ENCODE peak calls at places on chromosomes 16 and 17, in seven cellular contexts. P is renal cortical epithelial cell; V is activated CD4-positive, alpha-beta T cell treated with anti-CD3 and anti-CD28 coated beads, Interleukin-2, amount 50 U/mL, for 1 hour; X is islet precursor cell; A is astrocyte of the spinal cord; M is CD8-positive, alpha-beta T cell; N is left ventricle myocardium superior. R is an unnamed sample.

GRCh38 chr17:29107933-29108805 is 65.2 kb downstream of the PIPOX start:
- DNase-seq in P (peak), V (no peak), X (no peak), A (no peak), M (no peak), N (peak), R (no peak)

GRCh38 chr17:28166478-28166877 is 124.0 kb downstream of the NLK start:
- DNase-seq in P (no peak), V (no peak), X (no peak), A (no peak), M (no peak), N (no peak), R (no peak)

GRCh38 chr17:75047398-75048098 is 523 bp downstream of the KCTD2 start:
- DNase-seq in P (no peak), V (peak), X (peak), A (no peak), M (peak), N (peak), R (no peak)

GRCh38 chr17:17439971-17440843 is 36.6 kb upstream of the MED9 start:
- DNase-seq in P (peak), V (peak), X (peak), A (peak), M (peak), N (peak), R (peak)

GRCh38 chr17:34988644-34989043 is 8.3 kb downstream of the LIG3 start:
- DNase-seq in P (no peak), V (no peak), X (no peak), A (no peak), M (no peak), N (no peak), R (no peak)

GRCh38 chr17:41812176-41813038 is at the start of gene FKBP10:
- DNase-seq in P (peak), V (peak), X (peak), A (peak), M (peak), N (peak), R (peak)

GRCh38 chr17:79907855-79908254 is 68.6 kb upstream of the CBX4 start:
- DNase-seq in P (no peak), V (no peak), X (peak), A (peak), M (no peak), N (peak), R (peak)

GRCh38 chr17:44966348-44967025 is 1.6 kb downstream of the C1QL1 start:
- DNase-seq in P (no peak), V (no peak), X (peak), A (no peak), M (no peak), N (no peak), R (no peak)

GRCh38 chr17:78878871-78879270 is 24.1 kb downstream of the CEP295NL start:
- DNase-seq in P (no peak), V (no peak), X (no peak), A (no peak), M (no peak), N (peak), R (no peak)

GRCh38 chr17:78263063-78263735 is 31.8 kb downstream of the TMEM235 start:
- DNase-seq in P (no peak), V (no peak), X (peak), A (no peak), M (no peak), N (peak), R (no peak)

GRCh38 chr17:50501054-50501453 is 7.2 kb upstream of the MYCBPAP start:
- DNase-seq in P (no peak), V (peak), X (no peak), A (no peak), M (no peak), N (no peak), R (peak)

GRCh38 chr17:4934173-4934979 is 2.3 kb downstream of the GP1BA start:
- DNase-seq in P (no peak), V (no peak), X (peak), A (peak), M (no peak), N (peak), R (no peak)

GRCh38 chr16:23899869-23900268 is 64.1 kb downstream of the PRKCB start:
- DNase-seq in P (no peak), V (no peak), X (no peak), A (no peak), M (no peak), N (no peak), R (no peak)

GRCh38 chr17:65071861-65072260 is 15.3 kb upstream of the GNA13 start:
- DNase-seq in P (peak), V (no peak), X (no peak), A (no peak), M (no peak), N (no peak), R (peak)

GRCh38 chr17:2195729-2196128 is 107.9 kb downstream of the SMG6 start:
- DNase-seq in P (peak), V (no peak), X (no peak), A (no peak), M (no peak), N (no peak), R (peak)